ENCODE peak calls at places on chromosomes 2 and 18, in nine cellular contexts. E is GM06990; H is activated naive CD4-positive, alpha-beta T cell; B is H7; N is HEK293T; Z is RCC 7860; O is neural crest cell; R is Kasumi-1; F is type B pancreatic cell. I is an unnamed sample.

GRCh38 chr18:25990473-25990872 is 99.9 kb downstream of the SS18 start:
- DNase-seq in E (no peak), H (no peak), B (no peak), N (no peak), Z (no peak), O (no peak), R (no peak), F (no peak), I (no peak)

GRCh38 chr2:109382946-109383345 is 230.8 kb downstream of the SEPTIN10 start:
- DNase-seq in E (no peak), H (no peak), B (peak), N (no peak), Z (no peak), O (no peak), R (peak), F (peak), I (peak)

GRCh38 chr18:51194604-51195003 is 2.9 kb downstream of the MEX3C start:
- DNase-seq in E (no peak), H (no peak), B (no peak), N (no peak), Z (no peak), O (no peak), R (peak), F (no peak), I (no peak)

GRCh38 chr2:190366248-190366753 is 22.9 kb downstream of the INPP1 start:
- DNase-seq in E (no peak), H (no peak), B (no peak), N (no peak), Z (no peak), O (no peak), R (no peak), F (no peak), I (no peak)

GRCh38 chr2:152189622-152190495 is 14.3 kb upstream of the STAM2 start:
- DNase-seq in E (no peak), H (no peak), B (no peak), N (peak), Z (peak), O (peak), R (peak), F (no peak), I (peak)

GRCh38 chr18:6055711-6056110 is 160.4 kb upstream of the TMEM200C start:
- DNase-seq in E (no peak), H (no peak), B (no peak), N (no peak), Z (peak), O (no peak), R (no peak), F (no peak), I (peak)

GRCh38 chr2:44745922-44746321 is 195.6 kb upstream of the SIX3 start:
- DNase-seq in E (no peak), H (no peak), B (no peak), N (no peak), Z (no peak), O (no peak), R (no peak), F (no peak), I (no peak)

GRCh38 chr18:7464245-7464966 is 102.7 kb upstream of the PTPRM start:
- DNase-seq in E (no peak), H (no peak), B (no peak), N (no peak), Z (no peak), O (no peak), R (no peak), F (no peak), I (no peak)

GRCh38 chr18:44680271-44681038 is at the start of gene SETBP1:
- DNase-seq in E (peak), H (no peak), B (peak), N (peak), Z (no peak), O (peak), R (no peak), F (peak), I (peak)

GRCh38 chr18:11387880-11388279 is 221.5 kb upstream of the SLC35G4 start:
- DNase-seq in E (no peak), H (no peak), B (peak), N (peak), Z (peak), O (no peak), R (peak), F (no peak), I (peak)

GRCh38 chr2:141348481-141348880 is 782.3 kb downstream of the LRP1B start:
- DNase-seq in E (no peak), H (no peak), B (no peak), N (no peak), Z (no peak), O (no peak), R (no peak), F (no peak), I (no peak)

GRCh38 chr2:84057917-84058316 is 401.2 kb downstream of the SUCLG1 start:
- DNase-seq in E (no peak), H (no peak), B (no peak), N (no peak), Z (no peak), O (no peak), R (no peak), F (no peak), I (no peak)

GRCh38 chr18:8800876-8801262 is 95.5 kb downstream of the MTCL1 start:
- DNase-seq in E (no peak), H (no peak), B (no peak), N (no peak), Z (no peak), O (no peak), R (no peak), F (no peak), I (no peak)

GRCh38 chr2:56580242-56580641 is 396.5 kb downstream of the CCDC85A start:
- DNase-seq in E (no peak), H (no peak), B (no peak), N (no peak), Z (peak), O (no peak), R (no peak), F (no peak), I (peak)

GRCh38 chr2:2173633-2174032 is 157.4 kb downstream of the MYT1L start:
- DNase-seq in E (no peak), H (no peak), B (no peak), N (no peak), Z (no peak), O (no peak), R (no peak), F (no peak), I (no peak)

GRCh38 chr2:86078801-86079545 is 26.7 kb downstream of the POLR1A start:
- DNase-seq in E (no peak), H (no peak), B (no peak), N (no peak), Z (no peak), O (no peak), R (peak), F (no peak), I (peak)

GRCh38 chr2:191701696-191702095 is 23.8 kb downstream of the NABP1 start:
- DNase-seq in E (no peak), H (no peak), B (no peak), N (no peak), Z (no peak), O (no peak), R (no peak), F (no peak), I (no peak)

GRCh38 chr2:166972002-166972401 is 83.7 kb downstream of the XIRP2 start:
- DNase-seq in E (no peak), H (no peak), B (no peak), N (no peak), Z (no peak), O (no peak), R (no peak), F (no peak), I (peak)

GRCh38 chr2:203894262-203894661 is 26.7 kb downstream of the CTLA4 start:
- DNase-seq in E (no peak), H (no peak), B (no peak), N (no peak), Z (no peak), O (no peak), R (no peak), F (no peak), I (no peak)

GRCh38 chr2:193743089-193743488 is 1548.4 kb upstream of the TMEFF2 start:
- DNase-seq in E (no peak), H (no peak), B (no peak), N (peak), Z (no peak), O (no peak), R (no peak), F (no peak), I (no peak)

GRCh38 chr2:207167129-207167923 is 1.6 kb upstream of the KLF7 start:
- DNase-seq in E (no peak), H (no peak), B (no peak), N (no peak), Z (no peak), O (no peak), R (peak), F (no peak), I (peak)

GRCh38 chr2:37982147-37982582 is 57.1 kb downstream of the RMDN2 start:
- DNase-seq in E (peak), H (peak), B (peak), N (peak), Z (peak), O (peak), R (peak), F (no peak), I (peak)

GRCh38 chr18:11146238-11146946 is 3.0 kb downstream of the PIEZO2 start:
- DNase-seq in E (no peak), H (no peak), B (peak), N (no peak), Z (no peak), O (no peak), R (no peak), F (no peak), I (no peak)

GRCh38 chr2:14330884-14331283 is 301.6 kb upstream of the LRATD1 start:
- DNase-seq in E (no peak), H (no peak), B (peak), N (no peak), Z (no peak), O (no peak), R (no peak), F (no peak), I (no peak)

GRCh38 chr2:27024188-27024587 is 8.6 kb upstream of the TMEM214 start:
- DNase-seq in E (no peak), H (no peak), B (peak), N (no peak), Z (no peak), O (no peak), R (no peak), F (no peak), I (peak)

GRCh38 chr2:180227461-180227860 is 220.4 kb upstream of the CWC22 start:
- DNase-seq in E (no peak), H (no peak), B (no peak), N (no peak), Z (no peak), O (no peak), R (no peak), F (no peak), I (no peak)

GRCh38 chr2:62596061-62596658 is 90.2 kb upstream of the TMEM17 start:
- DNase-seq in E (no peak), H (no peak), B (no peak), N (no peak), Z (peak), O (no peak), R (no peak), F (no peak), I (no peak)

GRCh38 chr18:40935423-40935822 is 1019.6 kb upstream of the PIK3C3 start:
- DNase-seq in E (no peak), H (no peak), B (peak), N (peak), Z (no peak), O (no peak), R (peak), F (no peak), I (peak)

GRCh38 chr2:457792-458430 is 170.0 kb upstream of the ALKAL2 start:
- DNase-seq in E (no peak), H (no peak), B (no peak), N (no peak), Z (no peak), O (no peak), R (no peak), F (no peak), I (no peak)

GRCh38 chr2:40412456-40412855 is 39.4 kb downstream of the SLC8A1 start:
- DNase-seq in E (no peak), H (no peak), B (no peak), N (no peak), Z (peak), O (no peak), R (no peak), F (no peak), I (no peak)

GRCh38 chr18:9918016-9918680 is 4.3 kb downstream of the VAPA start:
- DNase-seq in E (no peak), H (no peak), B (no peak), N (no peak), Z (peak), O (no peak), R (no peak), F (no peak), I (peak)

GRCh38 chr18:70419526-70419925 is 130.7 kb downstream of the SOCS6 start:
- DNase-seq in E (no peak), H (no peak), B (no peak), N (no peak), Z (peak), O (no peak), R (no peak), F (no peak), I (peak)

GRCh38 chr2:223846524-223846923 is 9.1 kb upstream of the AP1S3 start:
- DNase-seq in E (no peak), H (no peak), B (no peak), N (no peak), Z (peak), O (no peak), R (no peak), F (no peak), I (peak)

GRCh38 chr2:61255580-61256437 is 93.8 kb downstream of the C2orf74 start:
- DNase-seq in E (no peak), H (no peak), B (no peak), N (no peak), Z (peak), O (no peak), R (no peak), F (no peak), I (peak)

GRCh38 chr2:57146951-57147350 is 899.7 kb upstream of the VRK2 start:
- DNase-seq in E (no peak), H (no peak), B (no peak), N (no peak), Z (no peak), O (no peak), R (no peak), F (no peak), I (peak)

GRCh38 chr18:31683968-31684278 is 458 bp downstream of the B4GALT6 start:
- DNase-seq in E (no peak), H (no peak), B (no peak), N (no peak), Z (no peak), O (no peak), R (no peak), F (no peak), I (no peak)